ENCODE peak calls at places on chromosomes 3 and 15, in five cellular contexts. One of them, this sample, is unnamed.

GRCh38 chr3:47245271-47245670 is 37.3 kb downstream of the KIF9 start:
- DNase-seq in neuronal stem cell: no peak
- DNase-seq in IMR-90: no peak
- DNase-seq in MM.1S: no peak
- DNase-seq in H1: no peak
- DNase-seq in this sample: no peak

GRCh38 chr3:54578417-54578816 is 349.4 kb downstream of the LRTM1 start:
- DNase-seq in neuronal stem cell: no peak
- DNase-seq in IMR-90: no peak
- DNase-seq in MM.1S: no peak
- DNase-seq in H1: no peak
- DNase-seq in this sample: peak; percentile 3

GRCh38 chr3:187080799-187081450 is 58.4 kb downstream of the RPL39L start:
- DNase-seq in neuronal stem cell: no peak
- DNase-seq in IMR-90: no peak
- DNase-seq in MM.1S: no peak
- DNase-seq in H1: no peak
- DNase-seq in this sample: no peak

GRCh38 chr3:184740509-184741258 is 28.8 kb upstream of the MAGEF1 start:
- DNase-seq in neuronal stem cell: no peak
- DNase-seq in IMR-90: peak; percentile 69
- DNase-seq in MM.1S: no peak
- DNase-seq in H1: no peak
- DNase-seq in this sample: peak; percentile 58

GRCh38 chr3:11116336-11117059 is 37.8 kb upstream of the HRH1 start:
- DNase-seq in neuronal stem cell: no peak
- DNase-seq in IMR-90: peak; percentile 37
- DNase-seq in MM.1S: no peak
- DNase-seq in H1: no peak
- DNase-seq in this sample: no peak

GRCh38 chr3:38576131-38577088 is 73.1 kb downstream of the SCN5A start:
- DNase-seq in neuronal stem cell: no peak
- DNase-seq in IMR-90: no peak
- DNase-seq in MM.1S: no peak
- DNase-seq in H1: no peak
- DNase-seq in this sample: no peak

GRCh38 chr3:6172871-6173667 is 687.8 kb upstream of the GRM7 start:
- DNase-seq in neuronal stem cell: no peak
- DNase-seq in IMR-90: no peak
- DNase-seq in MM.1S: no peak
- DNase-seq in H1: no peak
- DNase-seq in this sample: no peak

GRCh38 chr15:29972051-29972450 is 110.7 kb upstream of the GOLGA8J start:
- DNase-seq in neuronal stem cell: no peak
- DNase-seq in IMR-90: no peak
- DNase-seq in MM.1S: no peak
- DNase-seq in H1: no peak
- DNase-seq in this sample: no peak

GRCh38 chr3:134232146-134232545 is 18.5 kb downstream of the RYK start:
- DNase-seq in neuronal stem cell: no peak
- DNase-seq in IMR-90: peak; percentile 55
- DNase-seq in MM.1S: no peak
- DNase-seq in H1: no peak
- DNase-seq in this sample: no peak

GRCh38 chr3:63934041-63934440 is 21.9 kb upstream of the SCAANT1 start:
- DNase-seq in neuronal stem cell: no peak
- DNase-seq in IMR-90: no peak
- DNase-seq in MM.1S: no peak
- DNase-seq in H1: no peak
- DNase-seq in this sample: no peak

GRCh38 chr3:468172-468571 is 271.6 kb downstream of the CHL1 start:
- DNase-seq in neuronal stem cell: no peak
- DNase-seq in IMR-90: no peak
- DNase-seq in MM.1S: no peak
- DNase-seq in H1: no peak
- DNase-seq in this sample: no peak

GRCh38 chr3:152147748-152148147 is 121.0 kb upstream of the MBNL1 start:
- DNase-seq in neuronal stem cell: no peak
- DNase-seq in IMR-90: no peak
- DNase-seq in MM.1S: no peak
- DNase-seq in H1: no peak
- DNase-seq in this sample: no peak

GRCh38 chr15:68157074-68157473 is 48.1 kb downstream of the CALML4 start:
- DNase-seq in neuronal stem cell: no peak
- DNase-seq in IMR-90: no peak
- DNase-seq in MM.1S: no peak
- DNase-seq in H1: no peak
- DNase-seq in this sample: no peak

DNA sequence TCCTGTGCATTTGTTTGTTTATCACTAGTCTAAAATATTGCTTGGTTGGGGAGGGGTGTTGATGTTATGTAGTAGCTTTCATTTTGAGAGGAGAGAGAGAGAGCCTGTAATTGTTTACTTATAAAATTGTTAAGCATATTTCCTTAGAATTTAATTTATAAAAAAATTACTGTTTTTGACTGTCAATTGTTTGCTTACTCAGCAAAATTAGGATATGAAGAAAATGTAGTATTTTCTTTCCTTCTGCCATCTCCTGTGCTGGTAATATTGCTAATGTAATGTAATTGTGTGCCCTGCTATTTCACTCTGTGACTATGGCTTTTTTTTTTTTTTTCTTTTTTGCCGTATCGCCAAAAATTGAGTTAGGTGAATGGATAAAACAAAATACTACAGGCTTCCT is 3.5 kb downstream of the U2SURP start:
- DNase-seq in neuronal stem cell: no peak
- DNase-seq in IMR-90: no peak
- DNase-seq in MM.1S: no peak
- DNase-seq in H1: no peak
- DNase-seq in this sample: no peak
- H3K4me3 ChIP-seq in neuronal stem cell: no peak overlapping the region
- H3K4me3 ChIP-seq in IMR-90: no peak overlapping the region
- H3K4me3 ChIP-seq in MM.1S: no peak overlapping the region
- H3K4me3 ChIP-seq in H1: no peak overlapping the region
- H3K4me3 ChIP-seq in this sample: no peak overlapping the region

GRCh38 chr15:57457726-57458125 is 81.4 kb downstream of the CGNL1 start:
- DNase-seq in neuronal stem cell: no peak
- DNase-seq in IMR-90: no peak
- DNase-seq in MM.1S: no peak
- DNase-seq in H1: no peak
- DNase-seq in this sample: no peak

GRCh38 chr15:57455969-57456368 is 79.7 kb downstream of the CGNL1 start:
- DNase-seq in neuronal stem cell: no peak
- DNase-seq in IMR-90: no peak
- DNase-seq in MM.1S: no peak
- DNase-seq in H1: no peak
- DNase-seq in this sample: no peak

GRCh38 chr15:57458255-57458850 is 82.0 kb downstream of the CGNL1 start:
- DNase-seq in neuronal stem cell: no peak
- DNase-seq in IMR-90: no peak
- DNase-seq in MM.1S: no peak
- DNase-seq in H1: no peak
- DNase-seq in this sample: no peak

GRCh38 chr15:57460208-57460816 is 84.0 kb downstream of the CGNL1 start:
- DNase-seq in neuronal stem cell: no peak
- DNase-seq in IMR-90: no peak
- DNase-seq in MM.1S: no peak
- DNase-seq in H1: no peak
- DNase-seq in this sample: no peak

DNA sequence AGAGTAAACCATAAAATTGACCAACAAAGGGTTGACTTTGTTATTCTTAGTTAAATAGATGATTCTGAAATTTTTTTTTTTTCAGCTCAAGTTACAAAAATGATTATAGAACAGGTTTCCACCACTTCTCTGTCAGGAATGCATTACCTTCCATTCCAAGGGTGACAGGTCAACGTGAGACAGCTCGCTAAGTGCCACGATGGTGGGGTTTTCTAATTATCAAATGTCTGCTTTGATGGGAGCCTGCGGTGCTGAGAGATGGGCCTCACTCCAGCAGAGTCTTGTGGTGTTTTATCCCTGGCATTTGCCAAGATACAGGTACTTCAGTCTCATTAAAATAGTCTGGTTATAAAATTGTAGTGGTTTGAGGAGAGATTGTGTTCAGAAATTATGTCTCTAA is 80.3 kb downstream of the CGNL1 start:
- DNase-seq in neuronal stem cell: no peak
- DNase-seq in IMR-90: no peak
- DNase-seq in MM.1S: no peak
- DNase-seq in H1: no peak
- DNase-seq in this sample: no peak
- H3K9ac ChIP-seq in neuronal stem cell: no peak overlapping the region
- H3K9ac ChIP-seq in IMR-90: no peak overlapping the region
- H3K9ac ChIP-seq in MM.1S: no peak overlapping the region
- H3K9ac ChIP-seq in H1: no peak overlapping the region
- H3K9ac ChIP-seq in this sample: no peak overlapping the region

GRCh38 chr3:150059729-150060128 is 89.0 kb upstream of the PFN2 start:
- DNase-seq in neuronal stem cell: no peak
- DNase-seq in IMR-90: no peak
- DNase-seq in MM.1S: no peak
- DNase-seq in H1: no peak
- DNase-seq in this sample: no peak

GRCh38 chr3:150064952-150065351 is 94.3 kb upstream of the PFN2 start:
- DNase-seq in neuronal stem cell: no peak
- DNase-seq in IMR-90: peak; percentile 52
- DNase-seq in MM.1S: no peak
- DNase-seq in H1: no peak
- DNase-seq in this sample: no peak

GRCh38 chr3:150061288-150062018 is 90.8 kb upstream of the PFN2 start:
- DNase-seq in neuronal stem cell: no peak
- DNase-seq in IMR-90: no peak
- DNase-seq in MM.1S: no peak
- DNase-seq in H1: no peak
- DNase-seq in this sample: peak; percentile 15

GRCh38 chr3:150063237-150063636 is 92.5 kb upstream of the PFN2 start:
- DNase-seq in neuronal stem cell: no peak
- DNase-seq in IMR-90: no peak
- DNase-seq in MM.1S: no peak
- DNase-seq in H1: no peak
- DNase-seq in this sample: no peak

DNA sequence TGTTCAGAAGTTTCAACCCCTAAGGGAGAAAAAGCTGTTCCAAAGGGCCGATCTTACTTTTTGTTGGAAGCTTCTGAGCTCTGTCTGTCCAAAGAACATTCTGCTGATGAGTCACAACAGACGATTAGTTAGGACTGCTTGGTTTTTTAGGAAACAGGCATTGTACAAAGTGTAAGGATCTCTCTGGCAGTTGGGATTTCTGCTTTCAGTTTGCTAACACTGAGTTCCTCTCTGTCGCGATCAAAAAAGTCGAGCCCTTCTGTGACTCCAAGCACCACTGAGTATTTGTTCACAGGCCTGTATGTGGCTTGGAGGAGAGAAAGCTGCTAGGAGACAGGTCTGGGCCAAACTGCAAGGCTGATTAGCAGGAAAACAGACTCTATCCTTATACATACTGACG is 91.8 kb upstream of the PFN2 start:
- DNase-seq in neuronal stem cell: no peak
- DNase-seq in IMR-90: peak; percentile 81
- DNase-seq in MM.1S: no peak
- DNase-seq in H1: no peak
- DNase-seq in this sample: peak; percentile 86
- H3K4me3 ChIP-seq in neuronal stem cell: no peak overlapping the region
- H3K4me3 ChIP-seq in IMR-90: peak overlapping the region; percentile 35
- H3K4me3 ChIP-seq in MM.1S: no peak overlapping the region
- H3K4me3 ChIP-seq in H1: no peak overlapping the region
- H3K4me3 ChIP-seq in this sample: peak overlapping the region; percentile 74

DNA sequence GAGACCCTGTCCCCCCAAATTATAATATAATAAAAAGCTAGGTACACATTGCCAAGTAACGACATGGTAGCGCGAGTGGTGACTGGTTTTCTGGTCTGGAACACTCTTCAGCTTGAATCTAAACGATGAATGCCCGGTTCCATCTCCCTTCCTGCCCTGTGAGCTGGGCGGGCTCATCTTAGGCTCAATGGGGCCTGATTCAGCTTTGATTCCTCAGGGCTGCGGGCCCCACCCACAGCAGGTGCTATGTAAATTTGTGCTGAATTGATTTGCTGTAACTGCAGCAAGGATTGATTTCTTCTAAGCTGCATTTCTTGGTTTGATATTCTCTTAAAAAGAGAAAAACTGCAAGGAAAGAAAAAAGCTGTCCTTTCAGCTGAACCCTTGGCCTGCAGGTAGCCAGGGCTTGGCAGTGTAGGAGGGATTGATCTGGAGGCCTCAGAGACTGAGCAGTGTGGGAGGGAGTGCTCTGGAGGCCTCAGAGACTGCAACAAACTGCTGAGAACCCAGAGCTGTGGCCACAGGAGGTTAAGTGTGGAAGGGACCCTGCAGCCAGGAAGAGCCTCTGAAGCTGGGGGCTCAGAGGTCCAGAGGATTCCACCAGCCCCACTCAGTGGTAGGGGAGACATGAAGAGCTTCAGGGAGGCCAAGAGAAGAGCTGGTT is 231.6 kb downstream of the XXYLT1 start:
- DNase-seq in neuronal stem cell: no peak
- DNase-seq in IMR-90: no peak
- DNase-seq in MM.1S: no peak
- DNase-seq in H1: no peak
- DNase-seq in this sample: no peak
- H3K9ac ChIP-seq in neuronal stem cell: no peak overlapping the region
- H3K9ac ChIP-seq in IMR-90: no peak overlapping the region
- H3K9ac ChIP-seq in MM.1S: no peak overlapping the region
- H3K9ac ChIP-seq in H1: no peak overlapping the region
- H3K9ac ChIP-seq in this sample: no peak overlapping the region

GRCh38 chr3:173993299-173993698 is 595.8 kb downstream of the NLGN1 start:
- DNase-seq in neuronal stem cell: no peak
- DNase-seq in IMR-90: peak; percentile 58
- DNase-seq in MM.1S: no peak
- DNase-seq in H1: no peak
- DNase-seq in this sample: peak; percentile 69
- H3K4me3 ChIP-seq in neuronal stem cell: no peak overlapping the region
- H3K4me3 ChIP-seq in IMR-90: no peak overlapping the region
- H3K4me3 ChIP-seq in MM.1S: no peak overlapping the region
- H3K4me3 ChIP-seq in H1: no peak overlapping the region
- H3K4me3 ChIP-seq in this sample: peak overlapping the region; percentile 28

This sample was measured in adipocyte.